ENCODE peak calls at places on chromosome 7, in four cellular contexts. U is cardiac fibroblast, T is transverse colon, K is GM12865. J is an unnamed sample.

GRCh38 chr7:20327047-20327446 is 3.7 kb upstream of the ITGB8 start:
- DNase-seq in K (no peak), T (no peak), U (peak), J (peak)

GRCh38 chr7:138169441-138169851 is 93.2 kb downstream of the AKR1D1 start:
- DNase-seq in U (no peak), K (no peak), T (no peak), J (no peak)

GRCh38 chr7:486216-486743 is 33.4 kb downstream of the PDGFA start:
- DNase-seq in K (no peak), U (no peak), T (no peak), J (no peak)

GRCh38 chr7:73718905-73719805 is at the start of gene STX1A:
- DNase-seq in U (peak), T (peak), K (peak), J (no peak)

GRCh38 chr7:142516038-142516501 is 233.2 kb upstream of the PRSS1 start:
- DNase-seq in U (peak), K (peak), T (peak), J (peak)

GRCh38 chr7:140209866-140210609 is 33.3 kb upstream of the KDM7A start:
- DNase-seq in K (peak), U (no peak), T (peak), J (no peak)

GRCh38 chr7:67525588-67525987 is 529.0 kb downstream of the TYW1 start:
- DNase-seq in K (no peak), U (no peak), T (no peak), J (no peak)

GRCh38 chr7:106054133-106054532 is 58.0 kb downstream of the SYPL1 start:
- DNase-seq in K (no peak), U (no peak), T (no peak), J (no peak)

GRCh38 chr7:962401-963081 is 8.1 kb upstream of the ADAP1 start:
- DNase-seq in K (no peak), U (no peak), T (peak), J (no peak)

GRCh38 chr7:140525741-140526140 is 46.4 kb upstream of the MKRN1 start:
- DNase-seq in U (no peak), T (peak), K (no peak), J (no peak)

GRCh38 chr7:12322287-12322902 is 81.3 kb downstream of the VWDE start:
- DNase-seq in T (no peak), U (peak), K (peak), J (peak)

GRCh38 chr7:34928052-34928451 is 109.2 kb downstream of the DPY19L1 start:
- DNase-seq in K (peak), T (peak), U (peak), J (no peak)

GRCh38 chr7:127667751-127668530 is 15.9 kb downstream of the SND1 start:
- DNase-seq in U (no peak), T (no peak), K (no peak), J (no peak)

GRCh38 chr7:115009736-115010435 is 88.0 kb downstream of the MDFIC start:
- DNase-seq in U (peak), T (peak), K (no peak), J (peak)

DNA sequence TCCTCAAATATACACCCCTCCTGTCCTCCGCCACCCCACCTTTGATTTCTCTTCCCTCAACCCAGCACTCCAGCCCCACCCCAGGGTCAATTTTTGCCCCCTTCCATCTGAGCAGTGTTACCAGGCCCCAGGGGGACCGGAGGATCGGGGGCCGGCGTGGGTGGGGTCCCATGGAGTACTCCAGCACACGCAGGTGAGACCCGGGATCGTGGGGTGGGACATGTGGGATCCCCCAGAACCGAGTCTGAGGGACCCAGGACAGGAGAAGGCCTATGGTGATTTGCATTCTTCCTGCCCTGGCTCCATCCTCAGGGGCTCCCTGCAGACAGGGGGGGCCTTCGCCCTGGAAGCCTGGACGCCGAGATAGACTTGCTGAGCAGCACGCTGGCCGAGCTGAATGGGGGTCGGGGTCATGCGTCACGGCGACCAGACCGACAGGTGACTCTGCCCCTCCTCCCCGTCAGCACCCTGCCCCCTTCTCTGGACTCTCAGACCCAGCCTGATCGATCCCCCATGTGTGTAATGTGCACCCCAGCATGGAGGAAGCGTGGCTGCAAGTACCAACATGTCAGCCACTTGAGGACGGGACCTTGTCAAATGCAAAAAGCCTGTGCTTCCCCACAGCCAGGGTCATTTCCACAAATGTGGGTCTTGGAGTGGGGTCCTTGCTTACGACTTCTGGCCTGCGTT is 754 bp downstream of the TRIP6 start:
- DNase-seq in K (peak), U (no peak), T (no peak), J (no peak)
- TF ChIP-seq CTCF in K (no peak), U (no peak), T (no peak), J (no peak)

GRCh38 chr7:157279679-157279972 is 57.2 kb upstream of the DNAJB6 start:
- DNase-seq in T (no peak), K (no peak), U (no peak), J (no peak)
- H3K4me3 ChIP-seq in T (peak), K (peak), U (peak), J (peak)

GRCh38 chr7:27548304-27548703 is 114.4 kb downstream of the HIBADH start:
- DNase-seq in K (no peak), U (no peak), T (no peak), J (no peak)
- TF ChIP-seq CTCF in K (no peak), U (no peak), T (no peak), J (no peak)

GRCh38 chr7:40749877-40750276 is 615.1 kb downstream of the SUGCT start:
- DNase-seq in K (no peak), U (no peak), T (no peak), J (no peak)
- H3K4me3 ChIP-seq in K (no peak), U (no peak), T (no peak), J (no peak)

GRCh38 chr7:26620352-26620751 is 244.0 kb downstream of the SKAP2 start:
- DNase-seq in T (no peak), K (no peak), U (no peak), J (no peak)
- TF ChIP-seq CTCF in T (no peak), K (no peak), U (no peak), J (no peak)

DNA sequence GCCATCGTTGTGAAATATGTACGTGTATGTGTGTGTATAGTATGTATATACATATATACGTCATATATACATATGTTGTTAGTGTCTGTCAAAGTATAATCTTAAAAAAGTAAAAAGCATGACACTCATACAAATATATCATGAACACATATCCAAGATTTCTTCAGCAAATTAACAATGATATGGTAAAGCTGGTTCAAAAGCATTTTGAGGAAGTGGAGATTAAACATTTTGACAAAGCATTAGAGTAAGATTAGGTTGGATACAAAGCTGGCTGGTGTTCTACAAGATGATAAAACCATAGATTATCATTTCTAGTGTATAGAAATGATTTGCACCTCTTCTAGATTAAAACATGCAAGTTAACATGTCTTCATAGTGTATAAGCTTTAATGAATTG is 771 bp upstream of the NUDCD3 start:
- DNase-seq in T (no peak), K (no peak), U (no peak), J (no peak)
- H3K4me3 ChIP-seq in T (no peak), K (peak), U (peak), J (peak)

GRCh38 chr7:151794508-151795167 is 82.3 kb downstream of the PRKAG2 start:
- DNase-seq in T (no peak), U (no peak), K (no peak), J (no peak)
- TF ChIP-seq CTCF in T (no peak), U (no peak), K (no peak), J (peak)

J was measured in astrocyte of the cerebellum.